ENCODE peak calls at places on chromosomes 6 and 20, in nine cellular contexts. X, N, T, Z, U, E, O, D and W are unnamed samples.

GRCh38 chr20:39822667-39823066 is 860.5 kb downstream of the DHX35 start:
- DNase-seq in X (no peak), N (no peak), T (no peak), Z (peak; percentile 70), U (no peak), E (peak; percentile 8), O (peak; percentile 44), D (no peak), W (no peak)

GRCh38 chr6:158057213-158057987 is 75.7 kb downstream of the SYNJ2 start:
- DNase-seq in X (no peak), N (no peak), T (no peak), Z (peak; percentile 84), U (peak; percentile 91), E (peak; percentile 90), O (peak; percentile 95), D (no peak), W (no peak)

GRCh38 chr20:26134606-26135005 is 438.0 kb upstream of the ZNF337 start:
- DNase-seq in X (no peak), N (no peak), T (no peak), Z (no peak), U (no peak), E (no peak), O (no peak), D (no peak), W (no peak)

GRCh38 chr6:35948725-35949124 is 27.8 kb upstream of the SRPK1 start:
- DNase-seq in X (no peak), N (no peak), T (no peak), Z (peak; percentile 60), U (no peak), E (no peak), O (no peak), D (no peak), W (no peak)

GRCh38 chr20:10716855-10717254 is 43.1 kb upstream of the JAG1 start:
- DNase-seq in X (no peak), N (no peak), T (peak; percentile 50), Z (peak; percentile 70), U (no peak), E (no peak), O (no peak), D (no peak), W (no peak)

GRCh38 chr20:43508106-43508505 is 609 bp downstream of the L3MBTL1 start:
- DNase-seq in X (peak; percentile 62), N (no peak), T (no peak), Z (no peak), U (no peak), E (no peak), O (no peak), D (no peak), W (no peak)

GRCh38 chr20:34515484-34516037 is 661 bp upstream of the DYNLRB1 start:
- DNase-seq in X (peak; percentile 65), N (peak; percentile 81), T (no peak), Z (peak; percentile 75), U (no peak), E (no peak), O (peak; percentile 92), D (peak; percentile 28), W (peak; percentile 35)

GRCh38 chr6:138521800-138522199 is 22.5 kb upstream of the NHSL1 start:
- DNase-seq in X (no peak), N (no peak), T (no peak), Z (no peak), U (no peak), E (no peak), O (no peak), D (no peak), W (no peak)

GRCh38 chr20:25486377-25486776 is 78.9 kb downstream of the GINS1 start:
- DNase-seq in X (no peak), N (no peak), T (no peak), Z (peak; percentile 65), U (no peak), E (no peak), O (no peak), D (no peak), W (no peak)

GRCh38 chr6:138576303-138576702 is 77.0 kb upstream of the NHSL1 start:
- DNase-seq in X (no peak), N (no peak), T (no peak), Z (no peak), U (no peak), E (no peak), O (no peak), D (no peak), W (no peak)

GRCh38 chr20:34546751-34547181 is 11.8 kb upstream of the MAP1LC3A start:
- DNase-seq in X (no peak), N (no peak), T (no peak), Z (no peak), U (no peak), E (no peak), O (no peak), D (no peak), W (no peak)

GRCh38 chr6:146628350-146628749 is 29.6 kb downstream of the ADGB start:
- DNase-seq in X (no peak), N (no peak), T (no peak), Z (no peak), U (no peak), E (no peak), O (no peak), D (no peak), W (no peak)
- TF ChIP-seq CTCF in X (no peak), N (no peak), T (no peak), Z (no peak), U (no peak), E (no peak), O (no peak), D (no peak), W (no peak)

DNA sequence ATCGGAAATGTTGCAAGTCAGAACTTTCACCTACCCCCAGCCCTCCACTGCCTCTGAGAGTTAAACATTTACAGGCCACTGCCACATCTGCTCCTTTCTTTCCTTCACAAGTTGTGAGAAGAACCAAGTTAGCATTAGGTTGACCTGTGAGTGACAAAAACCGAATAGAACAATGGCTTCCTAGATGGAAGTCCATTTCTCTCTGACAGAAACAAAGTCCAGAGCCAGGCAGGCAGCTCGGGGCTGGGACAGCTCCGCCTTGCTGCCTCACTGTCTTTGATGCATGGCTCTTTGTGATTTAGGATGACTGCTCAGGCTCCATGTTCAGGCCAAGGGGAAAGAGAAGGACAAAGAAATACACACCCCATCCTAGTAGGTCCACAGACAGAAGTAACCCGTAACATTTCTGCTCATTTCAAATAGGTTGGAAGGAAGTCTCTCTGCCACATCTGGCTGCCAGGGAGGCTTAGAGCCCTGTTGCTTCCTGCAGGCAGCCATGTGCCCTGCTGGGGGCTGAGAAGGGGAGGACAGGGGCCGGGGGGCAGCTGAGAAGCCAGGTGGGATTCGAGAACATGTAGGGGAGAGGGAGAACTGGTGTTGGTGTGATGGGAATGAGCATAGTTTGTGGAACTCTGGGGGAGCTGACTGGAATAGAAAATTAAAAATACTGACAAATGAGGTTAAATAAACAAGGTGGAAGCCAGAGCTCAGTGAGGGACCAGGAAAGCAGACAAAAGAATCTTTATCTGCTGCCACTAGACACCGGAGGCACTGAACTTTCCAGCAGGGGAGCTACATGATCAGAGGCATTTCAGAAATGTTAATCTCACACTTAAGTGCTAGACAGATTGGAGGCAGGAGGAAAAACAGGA is 19.5 kb upstream of the IER3 start:
- DNase-seq in X (no peak), N (no peak), T (no peak), Z (peak; percentile 80), U (no peak), E (no peak), O (peak; percentile 24), D (no peak), W (no peak)
- TF ChIP-seq CTCF in X (peak; percentile 36), N (peak; percentile 12), T (no peak), Z (peak; percentile 43), U (no peak), E (no peak), O (peak; percentile 33), D (no peak), W (no peak)

DNA sequence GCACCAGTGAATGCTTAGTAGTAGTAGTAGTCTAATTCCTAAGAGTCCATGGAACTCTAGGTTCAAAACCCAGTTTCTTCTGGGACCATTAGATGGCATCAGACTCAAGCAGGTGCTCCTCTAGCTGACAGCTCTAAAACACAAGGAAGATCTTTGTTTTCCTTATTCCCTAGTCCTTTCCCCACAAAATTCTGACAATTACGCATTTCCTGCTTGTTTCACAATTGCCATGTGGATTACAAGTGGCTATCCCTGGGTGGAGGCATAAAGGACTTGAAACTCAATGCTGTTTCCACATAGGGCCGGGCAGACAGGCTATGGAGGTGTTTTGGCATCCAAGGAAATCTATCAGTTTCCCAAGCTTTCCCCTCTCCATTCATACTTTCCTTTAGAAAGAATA is 9.2 kb upstream of the HLA-DOB start:
- DNase-seq in X (no peak), N (no peak), T (no peak), Z (peak; percentile 58), U (no peak), E (peak; percentile 57), O (peak; percentile 69), D (no peak), W (no peak)
- TF ChIP-seq CTCF in X (peak; percentile 46), N (peak; percentile 56), T (peak; percentile 64), Z (peak; percentile 55), U (peak; percentile 17), E (peak; percentile 50), O (peak; percentile 71), D (peak; percentile 50), W (no peak)

DNA sequence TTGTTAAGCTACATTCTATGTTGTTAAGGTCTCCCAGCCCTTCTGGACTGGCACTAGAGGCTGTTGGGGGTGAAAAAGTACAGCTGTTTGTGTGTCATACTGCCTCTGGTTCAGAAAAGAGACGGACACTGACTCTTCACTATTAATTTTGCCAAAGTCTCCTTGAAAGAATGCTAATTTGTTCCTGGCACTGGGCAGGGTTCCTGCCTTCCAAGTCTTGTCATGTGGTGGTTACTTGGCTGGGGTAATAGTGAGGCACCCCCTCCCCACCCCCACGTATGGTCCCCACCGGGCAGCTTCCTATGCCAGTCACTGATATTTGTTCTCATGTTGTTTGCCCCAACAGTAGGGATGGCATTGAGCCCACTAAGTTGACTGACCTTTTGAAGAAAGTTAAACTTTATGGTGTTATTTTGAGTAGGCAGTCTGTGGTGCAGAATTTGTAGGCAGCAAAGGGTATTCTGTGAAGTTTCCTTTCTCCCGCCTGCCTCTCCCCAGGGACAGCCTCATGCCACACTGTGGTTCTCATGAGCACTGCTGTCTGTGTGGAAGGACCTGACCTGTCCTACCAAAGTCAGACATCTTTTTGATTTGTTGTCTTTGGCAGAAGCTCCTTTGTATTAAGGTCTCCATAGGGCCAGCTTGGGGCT is 8.7 kb downstream of the CDS2 start:
- DNase-seq in X (no peak), N (no peak), T (no peak), Z (no peak), U (no peak), E (no peak), O (no peak), D (no peak), W (no peak)
- TF ChIP-seq CTCF in X (no peak), N (no peak), T (no peak), Z (no peak), U (no peak), E (no peak), O (no peak), D (no peak), W (no peak)

DNA sequence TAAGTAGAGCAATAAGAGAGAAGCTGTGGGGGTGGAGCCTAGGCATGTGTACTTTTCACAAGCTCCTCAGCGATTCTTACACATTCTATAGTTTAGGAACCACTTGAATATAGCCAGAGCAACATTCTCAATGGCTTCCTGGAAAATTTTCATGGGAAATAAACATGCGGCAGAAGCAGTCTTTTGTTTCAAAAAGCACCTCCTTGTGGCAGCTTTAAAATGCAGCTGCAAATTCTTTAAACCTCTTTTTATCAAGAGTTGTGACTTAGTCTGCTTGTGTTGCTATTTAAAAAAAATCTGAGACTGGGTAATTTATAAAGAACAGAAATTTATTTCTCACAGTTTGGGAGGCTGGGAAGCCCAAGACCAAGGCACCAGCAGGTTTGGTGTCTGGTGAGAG is 23.8 kb downstream of the NKX2-2 start:
- DNase-seq in X (no peak), N (no peak), T (no peak), Z (peak; percentile 53), U (no peak), E (no peak), O (no peak), D (no peak), W (no peak)
- TF ChIP-seq CTCF in X (no peak), N (peak; percentile 31), T (peak; percentile 48), Z (peak; percentile 58), U (no peak), E (peak; percentile 44), O (peak; percentile 34), D (no peak), W (no peak)